ENCODE peak calls at places on chromosomes 1 and 21, in four cellular contexts. P, Z, I and A are unnamed samples.

GRCh38 chr1:10007161-10007560 is 10.1 kb downstream of the RBP7 start:
- DNase-seq in P (no peak), Z (no peak), I (no peak), A (peak; percentile 24)

GRCh38 chr21:26966360-26966977 is 419 bp downstream of the ADAMTS5 start:
- DNase-seq in P (no peak), Z (peak; percentile 47), I (no peak), A (peak; percentile 92)

GRCh38 chr1:15411593-15412487 is 2.2 kb downstream of the EFHD2 start:
- DNase-seq in P (no peak), Z (peak; percentile 68), I (peak; percentile 29), A (peak; percentile 63)

GRCh38 chr1:230399321-230400006 is 26.7 kb downstream of the PGBD5 start:
- DNase-seq in P (no peak), Z (no peak), I (no peak), A (no peak)

GRCh38 chr21:38743772-38744529 is 61.8 kb upstream of the ETS2 start:
- DNase-seq in P (no peak), Z (no peak), I (peak; percentile 8), A (peak; percentile 67)

GRCh38 chr1:155174334-155175280 is 958 bp downstream of the TRIM46 start:
- DNase-seq in P (no peak), Z (no peak), I (peak; percentile 65), A (peak; percentile 82)

GRCh38 chr21:45362077-45362747 is 42.8 kb upstream of the COL18A1 start:
- DNase-seq in P (no peak), Z (no peak), I (no peak), A (no peak)

GRCh38 chr1:3850857-3851256 is 6.2 kb downstream of the CEP104 start:
- DNase-seq in P (no peak), Z (no peak), I (no peak), A (no peak)

GRCh38 chr21:42468511-42469131 is 27.4 kb downstream of the RSPH1 start:
- DNase-seq in P (no peak), Z (peak; percentile 79), I (no peak), A (no peak)

GRCh38 chr1:227884370-227885134 is 63.2 kb downstream of the WNT9A start:
- DNase-seq in P (no peak), Z (peak; percentile 0), I (no peak), A (no peak)

GRCh38 chr1:66679140-66679539 is 73.1 kb upstream of the DYNLT5 start:
- DNase-seq in P (no peak), Z (no peak), I (no peak), A (no peak)

GRCh38 chr1:171801395-171801990 is 20.0 kb downstream of the METTL13 start:
- DNase-seq in P (no peak), Z (peak; percentile 34), I (peak; percentile 40), A (peak; percentile 84)

GRCh38 chr1:109617291-109617801 is 2.1 kb downstream of the GNAT2 start:
- DNase-seq in P (peak; percentile 44), Z (peak; percentile 85), I (no peak), A (no peak)

GRCh38 chr1:160607051-160608032 is 28.0 kb upstream of the CD84 start:
- DNase-seq in P (peak; percentile 68), Z (peak; percentile 74), I (peak; percentile 32), A (peak; percentile 75)